ENCODE peak calls at places on chromosomes 13 and 19, in ten cellular contexts. B is AG04449; V is ovary; L is nephron progenitor cell; U is stimulated activated CD4-positive, alpha-beta T cell treated with anti-CD3 and anti-CD28 coated beads, Interleukin-4, amount 100 ng/mL, for 1 hour; W is activated T-helper 9 cell treated with anti-CD3 and anti-CD28 coated beads, Interleukin-2, amount 50 U/mL, for 16 hours; F is T-helper 2 cell; S is BJ; R is Kasumi-1; T is NCI-H1694 treated with DMSO at 0.1 percent for 48 hours. E is an unnamed sample.

GRCh38 chr19:42831221-42832019 is 48.1 kb downstream of the PSG1 start:
- DNase-seq in B (no peak), V (no peak), L (no peak), U (no peak), W (no peak), F (no peak), S (no peak), R (no peak), T (no peak), E (no peak)

GRCh38 chr19:570315-570714 is 2.1 kb upstream of the BSG start:
- DNase-seq in B (no peak), V (no peak), L (no peak), U (no peak), W (no peak), F (no peak), S (no peak), R (no peak), T (no peak), E (no peak)

GRCh38 chr19:10617409-10618121 is 7.8 kb upstream of the SLC44A2 start:
- DNase-seq in B (peak), V (no peak), L (no peak), U (no peak), W (no peak), F (no peak), S (peak), R (no peak), T (no peak), E (no peak)

GRCh38 chr19:16316506-16316882 is 8.1 kb upstream of the KLF2 start:
- DNase-seq in B (no peak), V (no peak), L (no peak), U (no peak), W (no peak), F (no peak), S (no peak), R (no peak), T (no peak), E (no peak)

GRCh38 chr13:95197548-95197947 is 103.7 kb downstream of the ABCC4 start:
- DNase-seq in B (no peak), V (no peak), L (no peak), U (no peak), W (no peak), F (no peak), S (no peak), R (no peak), T (no peak), E (no peak)

GRCh38 chr13:84774111-84774510 is 891.8 kb upstream of the SLITRK1 start:
- DNase-seq in B (no peak), V (no peak), L (no peak), U (no peak), W (no peak), F (no peak), S (no peak), R (no peak), T (no peak), E (no peak)

GRCh38 chr13:41408061-41408460 is 49.3 kb upstream of the RGCC start:
- DNase-seq in B (no peak), V (no peak), L (no peak), U (no peak), W (no peak), F (no peak), S (no peak), R (no peak), T (no peak), E (no peak)

GRCh38 chr19:14059093-14059480 is 2.8 kb downstream of the PALM3 start:
- DNase-seq in B (no peak), V (no peak), L (peak), U (peak), W (peak), F (no peak), S (no peak), R (no peak), T (no peak), E (no peak)

GRCh38 chr19:4099054-4099764 is 24.7 kb downstream of the MAP2K2 start:
- DNase-seq in B (no peak), V (no peak), L (no peak), U (no peak), W (no peak), F (no peak), S (no peak), R (no peak), T (no peak), E (no peak)

GRCh38 chr19:13850910-13851753 is 25.8 kb upstream of the NANOS3 start:
- DNase-seq in B (no peak), V (peak), L (no peak), U (peak), W (peak), F (no peak), S (peak), R (no peak), T (no peak), E (no peak)

GRCh38 chr19:3914199-3914598 is 18.7 kb upstream of the NMRK2 start:
- DNase-seq in B (no peak), V (no peak), L (no peak), U (no peak), W (no peak), F (no peak), S (no peak), R (no peak), T (no peak), E (no peak)